ENCODE peak calls at places on chromosome 9, in eight cellular contexts. V is ovary, Q is transverse colon, I is tibial nerve, Z is A549, U is SK-N-SH, X is HepG2, B is H1. S is an unnamed sample. For H3K9me3, the result is how much of the 10 kb centered on the place peaks cover.

GRCh38 chr9:83622814-83623633 is at the start of gene IDNK:
- DNase-seq in V (peak), Q (peak), I (peak), Z (peak), U (peak), X (peak), B (no peak), S (peak)

GRCh38 chr9:82606761-82607382 is 456.1 kb downstream of the RASEF start:
- DNase-seq in V (no peak), Q (peak), I (peak), Z (peak), U (peak), X (peak), B (peak), S (peak)

GRCh38 chr9:93807166-93808013 is 147.8 kb downstream of the BARX1 start:
- DNase-seq in V (no peak), Q (no peak), I (no peak), Z (no peak), U (peak), X (no peak), B (no peak), S (no peak)

GRCh38 chr9:15354713-15355112 is 47.7 kb upstream of the TTC39B start:
- DNase-seq in V (no peak), Q (no peak), I (no peak), Z (no peak), U (no peak), X (peak), B (no peak), S (no peak)

GRCh38 chr9:14782652-14783051 is 60.1 kb upstream of the CER1 start:
- DNase-seq in V (no peak), Q (no peak), I (no peak), Z (no peak), U (no peak), X (no peak), B (no peak), S (no peak)

GRCh38 chr9:69044226-69045219 is 9.0 kb downstream of the FXN start:
- DNase-seq in V (no peak), Q (no peak), I (no peak), Z (no peak), U (peak), X (no peak), B (no peak), S (no peak)

GRCh38 chr9:92619601-92620300 is 50.2 kb downstream of the IPPK start:
- DNase-seq in V (no peak), Q (no peak), I (no peak), Z (no peak), U (no peak), X (no peak), B (no peak), S (peak)

GRCh38 chr9:97696025-97696822 is 916 bp downstream of the XPA start:
- DNase-seq in V (no peak), Q (no peak), I (no peak), Z (no peak), U (no peak), X (peak), B (no peak), S (no peak)

GRCh38 chr9:98002808-98003207 is 19.7 kb downstream of the ANP32B start:
- DNase-seq in V (no peak), Q (no peak), I (no peak), Z (no peak), U (no peak), X (no peak), B (no peak), S (no peak)

GRCh38 chr9:104783588-104783987 is 19.7 kb downstream of the NIPSNAP3B start:
- DNase-seq in V (no peak), Q (no peak), I (no peak), Z (no peak), U (no peak), X (no peak), B (no peak), S (no peak)

GRCh38 chr9:87359264-87359663 is 138.4 kb upstream of the DAPK1 start:
- DNase-seq in V (no peak), Q (no peak), I (no peak), Z (no peak), U (no peak), X (no peak), B (no peak), S (no peak)

GRCh38 chr9:93670208-93671029 is 94.0 kb downstream of the PHF2 start:
- DNase-seq in V (peak), Q (peak), I (no peak), Z (no peak), U (peak), X (no peak), B (no peak), S (peak)

GRCh38 chr9:96596601-96597111 is 23.0 kb downstream of the CDC14B start:
- DNase-seq in V (no peak), Q (no peak), I (no peak), Z (no peak), U (no peak), X (peak), B (no peak), S (no peak)

GRCh38 chr9:35852876-35853865 is 17.0 kb downstream of the OR13J1 start:
- DNase-seq in V (no peak), Q (no peak), I (no peak), Z (no peak), U (no peak), X (no peak), B (no peak), S (peak)

GRCh38 chr9:78714591-78714990 is 417.7 kb downstream of the PSAT1 start:
- DNase-seq in V (no peak), Q (no peak), I (no peak), Z (no peak), U (no peak), X (no peak), B (no peak), S (no peak)

GRCh38 chr9:38318755-38319495 is 73.6 kb upstream of the ALDH1B1 start:
- DNase-seq in V (no peak), Q (peak), I (no peak), Z (no peak), U (peak), X (no peak), B (no peak), S (no peak)

GRCh38 chr9:2657427-2657826 is 35.8 kb downstream of the VLDLR start:
- DNase-seq in V (no peak), Q (no peak), I (no peak), Z (no peak), U (no peak), X (no peak), B (no peak), S (no peak)

GRCh38 chr9:17484906-17485305 is 94.0 kb upstream of the SH3GL2 start:
- DNase-seq in V (no peak), Q (no peak), I (no peak), Z (no peak), U (no peak), X (no peak), B (no peak), S (no peak)

GRCh38 chr9:18638448-18639249 is 164.7 kb downstream of the ADAMTSL1 start:
- DNase-seq in V (no peak), Q (no peak), I (no peak), Z (no peak), U (no peak), X (no peak), B (no peak), S (no peak)

GRCh38 chr9:133233681-133234432 is 24.8 kb upstream of the OBP2B start:
- DNase-seq in V (no peak), Q (no peak), I (no peak), Z (no peak), U (no peak), X (no peak), B (no peak), S (peak)

GRCh38 chr9:114005371-114006154 is 72.5 kb downstream of the AMBP start:
- DNase-seq in V (no peak), Q (no peak), I (peak), Z (no peak), U (no peak), X (no peak), B (no peak), S (peak)

GRCh38 chr9:35910613-35911488 is 1.6 kb downstream of the SPAAR start:
- DNase-seq in V (no peak), Q (peak), I (peak), Z (peak), U (no peak), X (peak), B (no peak), S (no peak)

GRCh38 chr9:83598487-83598886 is 24.5 kb upstream of the IDNK start:
- DNase-seq in V (no peak), Q (no peak), I (peak), Z (no peak), U (no peak), X (peak), B (no peak), S (no peak)

GRCh38 chr9:32782476-32783167 is 718 bp upstream of the TMEM215 start:
- DNase-seq in V (no peak), Q (no peak), I (no peak), Z (no peak), U (no peak), X (no peak), B (no peak), S (no peak)

GRCh38 chr9:38253200-38253599 is 139.3 kb upstream of the ALDH1B1 start:
- DNase-seq in V (no peak), Q (no peak), I (no peak), Z (no peak), U (no peak), X (peak), B (no peak), S (no peak)

GRCh38 chr9:122562134-122562760 is 9.3 kb downstream of the OR1N2 start:
- DNase-seq in V (no peak), Q (no peak), I (no peak), Z (no peak), U (no peak), X (no peak), B (no peak), S (no peak)

GRCh38 chr9:137077758-137078693 is 709 bp downstream of the UAP1L1 start:
- DNase-seq in V (no peak), Q (peak), I (no peak), Z (no peak), U (peak), X (no peak), B (no peak), S (peak)

GRCh38 chr9:93098236-93098946 is 2.4 kb downstream of the CARD19 start:
- DNase-seq in V (peak), Q (peak), I (peak), Z (peak), U (peak), X (peak), B (no peak), S (peak)

GRCh38 chr9:93686880-93687236 is 110.5 kb downstream of the PHF2 start:
- DNase-seq in V (no peak), Q (no peak), I (peak), Z (no peak), U (no peak), X (no peak), B (no peak), S (no peak)

GRCh38 chr9:113484258-113484730 is 20.8 kb downstream of the RGS3 start:
- DNase-seq in V (peak), Q (peak), I (no peak), Z (no peak), U (peak), X (peak), B (no peak), S (peak)

GRCh38 chr9:17905356-17906203 is 326.7 kb downstream of the SH3GL2 start:
- DNase-seq in V (no peak), Q (no peak), I (no peak), Z (no peak), U (no peak), X (no peak), B (no peak), S (no peak)

GRCh38 chr9:19229725-19230355 is 653 bp upstream of the DENND4C start:
- DNase-seq in V (no peak), Q (peak), I (peak), Z (peak), U (peak), X (peak), B (peak), S (peak)

GRCh38 chr9:116124472-116125040 is 29.0 kb upstream of the PAPPA start:
- DNase-seq in V (no peak), Q (no peak), I (no peak), Z (no peak), U (no peak), X (no peak), B (no peak), S (no peak)

GRCh38 chr9:93120846-93121315 is 13.2 kb downstream of the NINJ1 start:
- DNase-seq in V (peak), Q (no peak), I (no peak), Z (no peak), U (no peak), X (no peak), B (no peak), S (peak)

GRCh38 chr9:5982352-5982751 is 33.1 kb downstream of the RANBP6 start:
- DNase-seq in V (no peak), Q (no peak), I (no peak), Z (no peak), U (no peak), X (no peak), B (no peak), S (no peak)
- TF ChIP-seq EP300 in V (no peak), Q (no peak), I (no peak), Z (no peak), U (no peak), X (no peak), B (no peak), S (no peak)

GRCh38 chr9:3787628-3788027 is 261.8 kb upstream of the RFX3 start:
- DNase-seq in V (no peak), Q (no peak), I (no peak), Z (no peak), U (no peak), X (no peak), B (no peak), S (no peak)

GRCh38 chr9:3794005-3794404 is 268.2 kb upstream of the RFX3 start:
- DNase-seq in V (no peak), Q (no peak), I (no peak), Z (no peak), U (no peak), X (peak), B (no peak), S (no peak)

GRCh38 chr9:3783156-3783555 is 257.4 kb upstream of the RFX3 start:
- DNase-seq in V (no peak), Q (no peak), I (no peak), Z (no peak), U (no peak), X (no peak), B (no peak), S (no peak)

GRCh38 chr9:3793363-3793762 is 267.6 kb upstream of the RFX3 start:
- DNase-seq in V (no peak), Q (no peak), I (no peak), Z (no peak), U (no peak), X (no peak), B (no peak), S (no peak)

GRCh38 chr9:3788211-3788610 is 262.4 kb upstream of the RFX3 start:
- DNase-seq in V (no peak), Q (no peak), I (no peak), Z (no peak), U (no peak), X (no peak), B (no peak), S (no peak)
- H3K9me3 ChIP-seq in V (under half), Q (under half), I (under half), Z (under half), U (under half), X (under half), B (under half), S (under half)

DNA sequence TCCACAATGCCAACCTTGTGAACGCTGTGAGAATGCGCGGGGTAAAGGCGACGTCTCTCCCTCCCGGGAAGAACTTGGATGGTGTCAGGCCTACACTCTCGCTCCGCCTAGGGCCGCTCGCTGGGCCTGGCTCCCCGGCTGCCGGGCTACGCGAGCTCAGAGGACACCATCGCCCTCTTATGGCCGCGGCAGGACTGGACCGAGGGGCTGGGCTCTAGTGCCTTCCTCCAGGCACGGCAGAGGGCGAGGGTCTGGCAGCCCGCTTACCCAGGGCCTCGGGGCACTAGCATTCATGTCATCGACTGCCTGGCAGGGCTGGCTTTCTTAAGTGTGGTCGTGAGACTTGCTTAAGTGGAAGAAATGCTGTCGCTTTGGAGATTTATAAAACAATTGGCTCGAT is 1.2 kb upstream of the EXOSC2 start:
- DNase-seq in V (peak), Q (no peak), I (no peak), Z (no peak), U (peak), X (no peak), B (peak), S (no peak)
- TF ChIP-seq EP300 in V (no peak), Q (no peak), I (no peak), Z (no peak), U (no peak), X (no peak), B (no peak), S (no peak)

DNA sequence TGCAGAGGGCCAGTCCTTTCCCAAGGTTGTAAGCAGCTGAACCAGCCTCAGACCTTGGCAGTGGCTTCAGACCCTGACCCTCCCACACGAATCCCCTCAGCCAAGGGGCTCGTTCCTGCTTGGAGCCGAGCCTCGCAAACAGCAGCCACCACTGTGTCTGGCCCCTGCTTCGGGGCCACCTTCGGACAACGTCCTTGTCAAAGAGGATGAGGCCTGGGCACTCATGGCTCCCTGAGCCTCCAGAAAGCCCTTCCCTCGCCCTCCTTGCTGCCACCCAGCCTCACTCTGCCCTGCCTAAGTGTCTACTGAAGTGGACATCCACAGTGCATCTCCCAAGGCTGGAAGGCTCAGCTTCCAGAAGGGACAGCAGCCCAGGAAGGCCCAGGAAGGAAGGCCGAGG is 161.7 kb downstream of the OLFM1 start:
- DNase-seq in V (no peak), Q (no peak), I (no peak), Z (no peak), U (no peak), X (no peak), B (no peak), S (peak)
- H3K9me3 ChIP-seq in V (under half), Q (under half), I (under half), Z (under half), U (under half), X (under half), B (under half), S (under half)

GRCh38 chr9:110321055-110321454 is 16.6 kb downstream of the TXNDC8 start:
- DNase-seq in V (no peak), Q (no peak), I (no peak), Z (no peak), U (no peak), X (no peak), B (no peak), S (no peak)

GRCh38 chr9:110319781-110320180 is 17.9 kb downstream of the TXNDC8 start:
- DNase-seq in V (no peak), Q (no peak), I (no peak), Z (no peak), U (no peak), X (no peak), B (no peak), S (no peak)

GRCh38 chr9:110317921-110318320 is 19.7 kb downstream of the TXNDC8 start:
- DNase-seq in V (no peak), Q (no peak), I (no peak), Z (no peak), U (no peak), X (no peak), B (no peak), S (no peak)

GRCh38 chr9:110320651-110321050 is 17.0 kb downstream of the TXNDC8 start:
- DNase-seq in V (no peak), Q (no peak), I (no peak), Z (no peak), U (no peak), X (no peak), B (no peak), S (no peak)

DNA sequence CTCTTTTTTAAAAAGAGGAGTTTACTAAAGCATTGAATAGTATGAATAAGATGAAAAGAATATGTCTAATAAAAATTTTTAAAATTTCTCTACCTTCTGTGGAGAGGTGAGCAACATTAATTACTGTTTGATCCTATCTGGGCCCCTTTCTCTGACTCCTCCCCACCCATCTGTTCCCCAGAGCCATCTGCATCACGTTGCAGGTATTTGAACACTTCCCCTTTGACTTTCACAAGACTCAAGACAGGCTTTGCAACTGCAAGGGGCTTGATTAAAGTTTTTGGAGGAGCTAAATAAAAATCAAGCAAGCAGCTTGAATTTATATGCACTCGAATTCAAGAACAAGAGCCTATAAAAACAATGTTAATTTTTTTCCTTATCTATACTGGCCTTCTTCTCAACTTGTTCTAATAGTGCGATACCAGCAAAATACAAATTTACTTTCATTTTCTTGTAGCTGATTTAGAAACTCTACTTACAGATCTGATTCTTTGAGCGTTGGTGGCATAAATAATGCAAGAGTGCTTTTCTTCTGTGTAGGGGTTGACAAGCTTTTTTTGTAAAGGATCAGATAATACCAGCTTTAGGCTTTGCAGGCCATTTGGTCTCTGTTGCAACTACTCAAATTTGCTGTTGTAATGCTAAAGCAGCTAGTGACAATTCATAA is 21.3 kb downstream of the TXNDC8 start:
- DNase-seq in V (no peak), Q (no peak), I (no peak), Z (no peak), U (no peak), X (no peak), B (no peak), S (no peak)
- TF ChIP-seq EP300 in V (no peak), Q (no peak), I (no peak), Z (no peak), U (no peak), X (no peak), B (no peak), S (no peak)